ENCODE peak calls at places on chromosome 10, in ten cellular contexts. K, Q, Z, D, V, H, T, O, Y and S are unnamed samples.

GRCh38 chr10:18399158-18399557 is 252.2 kb downstream of the NSUN6 start:
- DNase-seq in K (no peak), Q (no peak), Z (no peak), D (no peak), V (no peak), H (no peak), T (no peak), O (no peak), Y (no peak), S (no peak)

GRCh38 chr10:36007369-36007768 is 365.3 kb upstream of the FZD8 start:
- DNase-seq in K (no peak), Q (no peak), Z (no peak), D (no peak), V (no peak), H (no peak), T (no peak), O (no peak), Y (no peak), S (no peak)

GRCh38 chr10:71357792-71358265 is 38.8 kb downstream of the SLC29A3 start:
- DNase-seq in K (peak; percentile 30), Q (no peak), Z (no peak), D (no peak), V (no peak), H (no peak), T (no peak), O (no peak), Y (no peak), S (no peak)

GRCh38 chr10:98309366-98310355 is 41.7 kb upstream of the LOXL4 start:
- DNase-seq in K (peak; percentile 89), Q (peak; percentile 88), Z (peak; percentile 86), D (peak; percentile 65), V (no peak), H (peak; percentile 84), T (peak; percentile 66), O (peak; percentile 95), Y (peak; percentile 89), S (peak; percentile 78)

GRCh38 chr10:7696545-7696944 is 6.6 kb upstream of the ITIH2 start:
- DNase-seq in K (no peak), Q (no peak), Z (no peak), D (no peak), V (no peak), H (no peak), T (peak; percentile 81), O (no peak), Y (no peak), S (peak; percentile 87)

GRCh38 chr10:24446739-24447138 is 237.8 kb downstream of the KIAA1217 start:
- DNase-seq in K (peak; percentile 73), Q (no peak), Z (no peak), D (no peak), V (no peak), H (no peak), T (no peak), O (no peak), Y (no peak), S (no peak)

GRCh38 chr10:5076615-5077014 is 17.6 kb upstream of the AKR1C3 start:
- DNase-seq in K (peak; percentile 28), Q (no peak), Z (no peak), D (no peak), V (no peak), H (no peak), T (no peak), O (no peak), Y (no peak), S (no peak)

GRCh38 chr10:130160775-130161174 is 24.6 kb downstream of the GLRX3 start:
- DNase-seq in K (no peak), Q (no peak), Z (no peak), D (no peak), V (no peak), H (no peak), T (no peak), O (no peak), Y (no peak), S (no peak)

GRCh38 chr10:73910401-73910763 is 550 bp upstream of the PLAU start:
- DNase-seq in K (no peak), Q (no peak), Z (no peak), D (no peak), V (no peak), H (no peak), T (no peak), O (no peak), Y (no peak), S (no peak)

GRCh38 chr10:92590623-92591549 is 2.0 kb upstream of the KIF11 start:
- DNase-seq in K (peak; percentile 36), Q (peak; percentile 75), Z (no peak), D (no peak), V (no peak), H (no peak), T (no peak), O (peak; percentile 57), Y (peak; percentile 49), S (peak; percentile 28)